ENCODE peak calls at places on chromosomes 5 and 9, in eight cellular contexts. One of them, this sample, is unnamed.

GRCh38 chr5:72065751-72066255 is 41.5 kb upstream of the MAP1B start:
- DNase-seq in RCC 7860: no peak
- DNase-seq in tibial artery: no peak
- DNase-seq in NCI-H1417: peak; percentile 91
- DNase-seq in pancreas: no peak
- DNase-seq in activated T-helper 1 cell treated with Interleukin-2 at 50 U/mL for 16 hours: no peak
- DNase-seq in neural crest cell: peak; percentile 14
- DNase-seq in NCI-H2081: peak; percentile 91
- DNase-seq in this sample: no peak

GRCh38 chr9:79263666-79264460 is 307.9 kb upstream of the TLE4 start:
- DNase-seq in RCC 7860: peak; percentile 56
- DNase-seq in tibial artery: no peak
- DNase-seq in NCI-H1417: peak; percentile 93
- DNase-seq in pancreas: no peak
- DNase-seq in activated T-helper 1 cell treated with Interleukin-2 at 50 U/mL for 16 hours: no peak
- DNase-seq in neural crest cell: no peak
- DNase-seq in NCI-H2081: peak; percentile 88
- DNase-seq in this sample: no peak

GRCh38 chr5:123116063-123116462 is 27.0 kb downstream of the PRDM6 start:
- DNase-seq in RCC 7860: no peak
- DNase-seq in tibial artery: no peak
- DNase-seq in NCI-H1417: no peak
- DNase-seq in pancreas: no peak
- DNase-seq in activated T-helper 1 cell treated with Interleukin-2 at 50 U/mL for 16 hours: no peak
- DNase-seq in neural crest cell: no peak
- DNase-seq in NCI-H2081: no peak
- DNase-seq in this sample: no peak

GRCh38 chr9:92160786-92161185 is 45.6 kb upstream of the SPTLC1 start:
- DNase-seq in RCC 7860: no peak
- DNase-seq in tibial artery: no peak
- DNase-seq in NCI-H1417: no peak
- DNase-seq in pancreas: no peak
- DNase-seq in activated T-helper 1 cell treated with Interleukin-2 at 50 U/mL for 16 hours: no peak
- DNase-seq in neural crest cell: no peak
- DNase-seq in NCI-H2081: no peak
- DNase-seq in this sample: no peak

GRCh38 chr9:27701664-27702063 is 128.4 kb upstream of the C9orf72 start:
- DNase-seq in RCC 7860: no peak
- DNase-seq in tibial artery: peak; percentile 65
- DNase-seq in NCI-H1417: no peak
- DNase-seq in pancreas: peak; percentile 25
- DNase-seq in activated T-helper 1 cell treated with Interleukin-2 at 50 U/mL for 16 hours: no peak
- DNase-seq in neural crest cell: no peak
- DNase-seq in NCI-H2081: peak; percentile 72
- DNase-seq in this sample: no peak

GRCh38 chr5:10457682-10458574 is 16.2 kb downstream of the ROPN1L start:
- DNase-seq in RCC 7860: no peak
- DNase-seq in tibial artery: no peak
- DNase-seq in NCI-H1417: no peak
- DNase-seq in pancreas: no peak
- DNase-seq in activated T-helper 1 cell treated with Interleukin-2 at 50 U/mL for 16 hours: no peak
- DNase-seq in neural crest cell: no peak
- DNase-seq in NCI-H2081: peak; percentile 42
- DNase-seq in this sample: no peak

GRCh38 chr5:157890825-157891587 is 32.1 kb upstream of the CLINT1 start:
- DNase-seq in RCC 7860: no peak
- DNase-seq in tibial artery: no peak
- DNase-seq in NCI-H1417: no peak
- DNase-seq in pancreas: no peak
- DNase-seq in activated T-helper 1 cell treated with Interleukin-2 at 50 U/mL for 16 hours: no peak
- DNase-seq in neural crest cell: no peak
- DNase-seq in NCI-H2081: no peak
- DNase-seq in this sample: no peak

GRCh38 chr5:150192462-150192861 is 2.6 kb downstream of the SLC6A7 start:
- DNase-seq in RCC 7860: no peak
- DNase-seq in tibial artery: no peak
- DNase-seq in NCI-H1417: peak; percentile 10
- DNase-seq in pancreas: no peak
- DNase-seq in activated T-helper 1 cell treated with Interleukin-2 at 50 U/mL for 16 hours: no peak
- DNase-seq in neural crest cell: no peak
- DNase-seq in NCI-H2081: no peak
- DNase-seq in this sample: no peak

GRCh38 chr9:37408933-37409710 is 13.4 kb upstream of the GRHPR start:
- DNase-seq in RCC 7860: peak; percentile 31
- DNase-seq in tibial artery: no peak
- DNase-seq in NCI-H1417: no peak
- DNase-seq in pancreas: no peak
- DNase-seq in activated T-helper 1 cell treated with Interleukin-2 at 50 U/mL for 16 hours: peak; percentile 48
- DNase-seq in neural crest cell: no peak
- DNase-seq in NCI-H2081: no peak
- DNase-seq in this sample: no peak

GRCh38 chr5:91339053-91339710 is 43.9 kb downstream of the ARRDC3 start:
- DNase-seq in RCC 7860: no peak
- DNase-seq in tibial artery: no peak
- DNase-seq in NCI-H1417: no peak
- DNase-seq in pancreas: no peak
- DNase-seq in activated T-helper 1 cell treated with Interleukin-2 at 50 U/mL for 16 hours: no peak
- DNase-seq in neural crest cell: no peak
- DNase-seq in NCI-H2081: no peak
- DNase-seq in this sample: peak; percentile 93

GRCh38 chr5:83895860-83896259 is 175.2 kb upstream of the HAPLN1 start:
- DNase-seq in RCC 7860: no peak
- DNase-seq in tibial artery: no peak
- DNase-seq in NCI-H1417: no peak
- DNase-seq in pancreas: no peak
- DNase-seq in activated T-helper 1 cell treated with Interleukin-2 at 50 U/mL for 16 hours: no peak
- DNase-seq in neural crest cell: no peak
- DNase-seq in NCI-H2081: no peak
- DNase-seq in this sample: no peak

GRCh38 chr5:155883966-155884555 is 442.9 kb upstream of the SGCD start:
- DNase-seq in RCC 7860: no peak
- DNase-seq in tibial artery: no peak
- DNase-seq in NCI-H1417: peak; percentile 20
- DNase-seq in pancreas: no peak
- DNase-seq in activated T-helper 1 cell treated with Interleukin-2 at 50 U/mL for 16 hours: no peak
- DNase-seq in neural crest cell: no peak
- DNase-seq in NCI-H2081: peak; percentile 13
- DNase-seq in this sample: no peak

GRCh38 chr5:137320056-137321045 is 178.8 kb downstream of the SPOCK1 start:
- DNase-seq in RCC 7860: peak; percentile 57
- DNase-seq in tibial artery: no peak
- DNase-seq in NCI-H1417: peak; percentile 28
- DNase-seq in pancreas: no peak
- DNase-seq in activated T-helper 1 cell treated with Interleukin-2 at 50 U/mL for 16 hours: no peak
- DNase-seq in neural crest cell: peak; percentile 49
- DNase-seq in NCI-H2081: peak; percentile 34
- DNase-seq in this sample: peak; percentile 84

GRCh38 chr5:127031147-127031862 is 947 bp upstream of the MARCHF3 start:
- DNase-seq in RCC 7860: no peak
- DNase-seq in tibial artery: peak; percentile 66
- DNase-seq in NCI-H1417: peak; percentile 54
- DNase-seq in pancreas: no peak
- DNase-seq in activated T-helper 1 cell treated with Interleukin-2 at 50 U/mL for 16 hours: no peak
- DNase-seq in neural crest cell: no peak
- DNase-seq in NCI-H2081: no peak
- DNase-seq in this sample: no peak

GRCh38 chr5:23268136-23268535 is 239.3 kb upstream of the PRDM9 start:
- DNase-seq in RCC 7860: no peak
- DNase-seq in tibial artery: no peak
- DNase-seq in NCI-H1417: no peak
- DNase-seq in pancreas: no peak
- DNase-seq in activated T-helper 1 cell treated with Interleukin-2 at 50 U/mL for 16 hours: no peak
- DNase-seq in neural crest cell: no peak
- DNase-seq in NCI-H2081: peak; percentile 79
- DNase-seq in this sample: no peak

GRCh38 chr5:151680944-151681427 is 5.7 kb downstream of the SPARC start:
- DNase-seq in RCC 7860: no peak
- DNase-seq in tibial artery: peak; percentile 94
- DNase-seq in NCI-H1417: no peak
- DNase-seq in pancreas: no peak
- DNase-seq in activated T-helper 1 cell treated with Interleukin-2 at 50 U/mL for 16 hours: no peak
- DNase-seq in neural crest cell: no peak
- DNase-seq in NCI-H2081: no peak
- DNase-seq in this sample: no peak

This sample was measured in pons.